ENCODE peak calls at places on chromosome 6, in five cellular contexts. One of them, this sample, is unnamed.

GRCh38 chr6:6875818-6876470 is 231.8 kb upstream of the RREB1 start:
- DNase-seq in GM13977: no peak
- DNase-seq in GM03348: peak; percentile 88
- DNase-seq in IMR-90: peak; percentile 80
- DNase-seq in stimulated activated CD4-positive, alpha-beta T cell treated with anti-CD3 and anti-CD28 coated beads, Interleukin-12 subunit alpha, Interleukin-12 subunit beta, amount 100 ng/mL, for 4 hours: no peak
- DNase-seq in this sample: peak; percentile 88

GRCh38 chr6:15301179-15302006 is 55.5 kb downstream of the JARID2 start:
- DNase-seq in GM13977: peak; percentile 63
- DNase-seq in GM03348: no peak
- DNase-seq in IMR-90: no peak
- DNase-seq in stimulated activated CD4-positive, alpha-beta T cell treated with anti-CD3 and anti-CD28 coated beads, Interleukin-12 subunit alpha, Interleukin-12 subunit beta, amount 100 ng/mL, for 4 hours: no peak
- DNase-seq in this sample: peak; percentile 22

GRCh38 chr6:35049346-35049745 is 91.8 kb downstream of the TCP11 start:
- DNase-seq in GM13977: no peak
- DNase-seq in GM03348: no peak
- DNase-seq in IMR-90: no peak
- DNase-seq in stimulated activated CD4-positive, alpha-beta T cell treated with anti-CD3 and anti-CD28 coated beads, Interleukin-12 subunit alpha, Interleukin-12 subunit beta, amount 100 ng/mL, for 4 hours: no peak
- DNase-seq in this sample: no peak

GRCh38 chr6:157184202-157185015 is 138.9 kb downstream of the TMEM242 start:
- DNase-seq in GM13977: peak; percentile 40
- DNase-seq in GM03348: peak; percentile 92
- DNase-seq in IMR-90: peak; percentile 56
- DNase-seq in stimulated activated CD4-positive, alpha-beta T cell treated with anti-CD3 and anti-CD28 coated beads, Interleukin-12 subunit alpha, Interleukin-12 subunit beta, amount 100 ng/mL, for 4 hours: peak; percentile 51
- DNase-seq in this sample: peak; percentile 46

GRCh38 chr6:24205020-24205492 is 79.0 kb downstream of the NRSN1 start:
- DNase-seq in GM13977: peak; percentile 10
- DNase-seq in GM03348: peak; percentile 41
- DNase-seq in IMR-90: peak; percentile 38
- DNase-seq in stimulated activated CD4-positive, alpha-beta T cell treated with anti-CD3 and anti-CD28 coated beads, Interleukin-12 subunit alpha, Interleukin-12 subunit beta, amount 100 ng/mL, for 4 hours: no peak
- DNase-seq in this sample: peak; percentile 5

GRCh38 chr6:24146871-24147270 is 20.9 kb downstream of the NRSN1 start:
- DNase-seq in GM13977: no peak
- DNase-seq in GM03348: no peak
- DNase-seq in IMR-90: no peak
- DNase-seq in stimulated activated CD4-positive, alpha-beta T cell treated with anti-CD3 and anti-CD28 coated beads, Interleukin-12 subunit alpha, Interleukin-12 subunit beta, amount 100 ng/mL, for 4 hours: no peak
- DNase-seq in this sample: no peak

GRCh38 chr6:10322991-10323390 is 91.9 kb downstream of the TFAP2A start:
- DNase-seq in GM13977: no peak
- DNase-seq in GM03348: no peak
- DNase-seq in IMR-90: no peak
- DNase-seq in stimulated activated CD4-positive, alpha-beta T cell treated with anti-CD3 and anti-CD28 coated beads, Interleukin-12 subunit alpha, Interleukin-12 subunit beta, amount 100 ng/mL, for 4 hours: no peak
- DNase-seq in this sample: peak; percentile 36

GRCh38 chr6:157550114-157550989 is 169.4 kb downstream of the ZDHHC14 start:
- DNase-seq in GM13977: no peak
- DNase-seq in GM03348: no peak
- DNase-seq in IMR-90: no peak
- DNase-seq in stimulated activated CD4-positive, alpha-beta T cell treated with anti-CD3 and anti-CD28 coated beads, Interleukin-12 subunit alpha, Interleukin-12 subunit beta, amount 100 ng/mL, for 4 hours: no peak
- DNase-seq in this sample: no peak

GRCh38 chr6:141398954-141399353 is 733.8 kb upstream of the GJE1 start:
- DNase-seq in GM13977: no peak
- DNase-seq in GM03348: peak; percentile 6
- DNase-seq in IMR-90: no peak
- DNase-seq in stimulated activated CD4-positive, alpha-beta T cell treated with anti-CD3 and anti-CD28 coated beads, Interleukin-12 subunit alpha, Interleukin-12 subunit beta, amount 100 ng/mL, for 4 hours: no peak
- DNase-seq in this sample: no peak

GRCh38 chr6:29071831-29072723 is 15.0 kb downstream of the OR2B3 start:
- DNase-seq in GM13977: peak; percentile 24
- DNase-seq in GM03348: peak; percentile 8
- DNase-seq in IMR-90: no peak
- DNase-seq in stimulated activated CD4-positive, alpha-beta T cell treated with anti-CD3 and anti-CD28 coated beads, Interleukin-12 subunit alpha, Interleukin-12 subunit beta, amount 100 ng/mL, for 4 hours: no peak
- DNase-seq in this sample: peak; percentile 0

GRCh38 chr6:35596448-35597442 is 84.0 kb upstream of the TULP1 start:
- DNase-seq in GM13977: no peak
- DNase-seq in GM03348: peak; percentile 37
- DNase-seq in IMR-90: peak; percentile 85
- DNase-seq in stimulated activated CD4-positive, alpha-beta T cell treated with anti-CD3 and anti-CD28 coated beads, Interleukin-12 subunit alpha, Interleukin-12 subunit beta, amount 100 ng/mL, for 4 hours: no peak
- DNase-seq in this sample: peak; percentile 75

GRCh38 chr6:35804996-35805736 is at the start of gene LHFPL5:
- DNase-seq in GM13977: peak; percentile 85
- DNase-seq in GM03348: peak; percentile 84
- DNase-seq in IMR-90: no peak
- DNase-seq in stimulated activated CD4-positive, alpha-beta T cell treated with anti-CD3 and anti-CD28 coated beads, Interleukin-12 subunit alpha, Interleukin-12 subunit beta, amount 100 ng/mL, for 4 hours: peak; percentile 46
- DNase-seq in this sample: no peak

GRCh38 chr6:136923116-136923953 is 1.2 kb downstream of the SLC35D3 start:
- DNase-seq in GM13977: peak; percentile 29
- DNase-seq in GM03348: peak; percentile 10
- DNase-seq in IMR-90: no peak
- DNase-seq in stimulated activated CD4-positive, alpha-beta T cell treated with anti-CD3 and anti-CD28 coated beads, Interleukin-12 subunit alpha, Interleukin-12 subunit beta, amount 100 ng/mL, for 4 hours: peak; percentile 16
- DNase-seq in this sample: no peak

GRCh38 chr6:161079566-161080262 is 88.1 kb downstream of the MAP3K4 start:
- DNase-seq in GM13977: no peak
- DNase-seq in GM03348: peak; percentile 74
- DNase-seq in IMR-90: peak; percentile 88
- DNase-seq in stimulated activated CD4-positive, alpha-beta T cell treated with anti-CD3 and anti-CD28 coated beads, Interleukin-12 subunit alpha, Interleukin-12 subunit beta, amount 100 ng/mL, for 4 hours: peak; percentile 40
- DNase-seq in this sample: peak; percentile 58

GRCh38 chr6:143545976-143546547 is 34.5 kb upstream of the FUCA2 start:
- DNase-seq in GM13977: no peak
- DNase-seq in GM03348: peak; percentile 33
- DNase-seq in IMR-90: peak; percentile 59
- DNase-seq in stimulated activated CD4-positive, alpha-beta T cell treated with anti-CD3 and anti-CD28 coated beads, Interleukin-12 subunit alpha, Interleukin-12 subunit beta, amount 100 ng/mL, for 4 hours: no peak
- DNase-seq in this sample: peak; percentile 39

GRCh38 chr6:144478487-144478886 is 193.4 kb downstream of the UTRN start:
- DNase-seq in GM13977: no peak
- DNase-seq in GM03348: peak; percentile 25
- DNase-seq in IMR-90: no peak
- DNase-seq in stimulated activated CD4-positive, alpha-beta T cell treated with anti-CD3 and anti-CD28 coated beads, Interleukin-12 subunit alpha, Interleukin-12 subunit beta, amount 100 ng/mL, for 4 hours: no peak
- DNase-seq in this sample: no peak

GRCh38 chr6:38833320-38833719 is 118.2 kb downstream of the DNAH8 start:
- DNase-seq in GM13977: no peak
- DNase-seq in GM03348: no peak
- DNase-seq in IMR-90: no peak
- DNase-seq in stimulated activated CD4-positive, alpha-beta T cell treated with anti-CD3 and anti-CD28 coated beads, Interleukin-12 subunit alpha, Interleukin-12 subunit beta, amount 100 ng/mL, for 4 hours: no peak
- DNase-seq in this sample: no peak

GRCh38 chr6:39330476-39330875 is 8.0 kb upstream of the KCNK16 start:
- DNase-seq in GM13977: no peak
- DNase-seq in GM03348: no peak
- DNase-seq in IMR-90: no peak
- DNase-seq in stimulated activated CD4-positive, alpha-beta T cell treated with anti-CD3 and anti-CD28 coated beads, Interleukin-12 subunit alpha, Interleukin-12 subunit beta, amount 100 ng/mL, for 4 hours: no peak
- DNase-seq in this sample: no peak

GRCh38 chr6:57262491-57262890 is 40.4 kb upstream of the RAB23 start:
- DNase-seq in GM13977: no peak
- DNase-seq in GM03348: peak; percentile 34
- DNase-seq in IMR-90: no peak
- DNase-seq in stimulated activated CD4-positive, alpha-beta T cell treated with anti-CD3 and anti-CD28 coated beads, Interleukin-12 subunit alpha, Interleukin-12 subunit beta, amount 100 ng/mL, for 4 hours: no peak
- DNase-seq in this sample: peak; percentile 43

GRCh38 chr6:127592964-127593363 is 16.0 kb downstream of the C6orf58 start:
- DNase-seq in GM13977: no peak
- DNase-seq in GM03348: no peak
- DNase-seq in IMR-90: no peak
- DNase-seq in stimulated activated CD4-positive, alpha-beta T cell treated with anti-CD3 and anti-CD28 coated beads, Interleukin-12 subunit alpha, Interleukin-12 subunit beta, amount 100 ng/mL, for 4 hours: no peak
- DNase-seq in this sample: no peak

GRCh38 chr6:83884523-83884922 is 25.0 kb downstream of the CYB5R4 start:
- DNase-seq in GM13977: peak; percentile 43
- DNase-seq in GM03348: peak; percentile 52
- DNase-seq in IMR-90: peak; percentile 58
- DNase-seq in stimulated activated CD4-positive, alpha-beta T cell treated with anti-CD3 and anti-CD28 coated beads, Interleukin-12 subunit alpha, Interleukin-12 subunit beta, amount 100 ng/mL, for 4 hours: no peak
- DNase-seq in this sample: peak; percentile 53

GRCh38 chr6:111843347-111844147 is 29.7 kb downstream of the FYN start:
- DNase-seq in GM13977: no peak
- DNase-seq in GM03348: no peak
- DNase-seq in IMR-90: no peak
- DNase-seq in stimulated activated CD4-positive, alpha-beta T cell treated with anti-CD3 and anti-CD28 coated beads, Interleukin-12 subunit alpha, Interleukin-12 subunit beta, amount 100 ng/mL, for 4 hours: no peak
- DNase-seq in this sample: no peak

GRCh38 chr6:21747441-21747840 is 153.9 kb downstream of the SOX4 start:
- DNase-seq in GM13977: no peak
- DNase-seq in GM03348: no peak
- DNase-seq in IMR-90: no peak
- DNase-seq in stimulated activated CD4-positive, alpha-beta T cell treated with anti-CD3 and anti-CD28 coated beads, Interleukin-12 subunit alpha, Interleukin-12 subunit beta, amount 100 ng/mL, for 4 hours: no peak
- DNase-seq in this sample: no peak

GRCh38 chr6:89932245-89932802 is 38.1 kb downstream of the GJA10 start:
- DNase-seq in GM13977: no peak
- DNase-seq in GM03348: no peak
- DNase-seq in IMR-90: no peak
- DNase-seq in stimulated activated CD4-positive, alpha-beta T cell treated with anti-CD3 and anti-CD28 coated beads, Interleukin-12 subunit alpha, Interleukin-12 subunit beta, amount 100 ng/mL, for 4 hours: no peak
- DNase-seq in this sample: no peak

GRCh38 chr6:44825284-44825683 is 437.8 kb downstream of the CDC5L start:
- DNase-seq in GM13977: no peak
- DNase-seq in GM03348: no peak
- DNase-seq in IMR-90: no peak
- DNase-seq in stimulated activated CD4-positive, alpha-beta T cell treated with anti-CD3 and anti-CD28 coated beads, Interleukin-12 subunit alpha, Interleukin-12 subunit beta, amount 100 ng/mL, for 4 hours: no peak
- DNase-seq in this sample: no peak

GRCh38 chr6:38955876-38956275 is 92.7 kb upstream of the GLP1R start:
- DNase-seq in GM13977: no peak
- DNase-seq in GM03348: no peak
- DNase-seq in IMR-90: no peak
- DNase-seq in stimulated activated CD4-positive, alpha-beta T cell treated with anti-CD3 and anti-CD28 coated beads, Interleukin-12 subunit alpha, Interleukin-12 subunit beta, amount 100 ng/mL, for 4 hours: no peak
- DNase-seq in this sample: no peak

GRCh38 chr6:30555428-30556005 is 772 bp downstream of the GNL1 start:
- DNase-seq in GM13977: no peak
- DNase-seq in GM03348: peak; percentile 65
- DNase-seq in IMR-90: peak; percentile 23
- DNase-seq in stimulated activated CD4-positive, alpha-beta T cell treated with anti-CD3 and anti-CD28 coated beads, Interleukin-12 subunit alpha, Interleukin-12 subunit beta, amount 100 ng/mL, for 4 hours: no peak
- DNase-seq in this sample: peak; percentile 9

GRCh38 chr6:34562861-34563512 is 6.9 kb upstream of the SPDEF start:
- DNase-seq in GM13977: no peak
- DNase-seq in GM03348: no peak
- DNase-seq in IMR-90: no peak
- DNase-seq in stimulated activated CD4-positive, alpha-beta T cell treated with anti-CD3 and anti-CD28 coated beads, Interleukin-12 subunit alpha, Interleukin-12 subunit beta, amount 100 ng/mL, for 4 hours: no peak
- DNase-seq in this sample: no peak

GRCh38 chr6:23145801-23146200 is 576.4 kb downstream of the HDGFL1 start:
- DNase-seq in GM13977: no peak
- DNase-seq in GM03348: peak; percentile 18
- DNase-seq in IMR-90: peak; percentile 11
- DNase-seq in stimulated activated CD4-positive, alpha-beta T cell treated with anti-CD3 and anti-CD28 coated beads, Interleukin-12 subunit alpha, Interleukin-12 subunit beta, amount 100 ng/mL, for 4 hours: no peak
- DNase-seq in this sample: no peak

GRCh38 chr6:118675225-118675624 is 23.8 kb upstream of the CEP85L start:
- DNase-seq in GM13977: no peak
- DNase-seq in GM03348: no peak
- DNase-seq in IMR-90: no peak
- DNase-seq in stimulated activated CD4-positive, alpha-beta T cell treated with anti-CD3 and anti-CD28 coated beads, Interleukin-12 subunit alpha, Interleukin-12 subunit beta, amount 100 ng/mL, for 4 hours: no peak
- DNase-seq in this sample: no peak

GRCh38 chr6:7241709-7242645 is 71.0 kb downstream of the SSR1 start:
- DNase-seq in GM13977: no peak
- DNase-seq in GM03348: no peak
- DNase-seq in IMR-90: peak; percentile 48
- DNase-seq in stimulated activated CD4-positive, alpha-beta T cell treated with anti-CD3 and anti-CD28 coated beads, Interleukin-12 subunit alpha, Interleukin-12 subunit beta, amount 100 ng/mL, for 4 hours: no peak
- DNase-seq in this sample: no peak

GRCh38 chr6:95286874-95287273 is 290.5 kb upstream of the MANEA start:
- DNase-seq in GM13977: no peak
- DNase-seq in GM03348: no peak
- DNase-seq in IMR-90: no peak
- DNase-seq in stimulated activated CD4-positive, alpha-beta T cell treated with anti-CD3 and anti-CD28 coated beads, Interleukin-12 subunit alpha, Interleukin-12 subunit beta, amount 100 ng/mL, for 4 hours: no peak
- DNase-seq in this sample: no peak

GRCh38 chr6:47116616-47117015 is 74.5 kb upstream of the ADGRF1 start:
- DNase-seq in GM13977: no peak
- DNase-seq in GM03348: no peak
- DNase-seq in IMR-90: no peak
- DNase-seq in stimulated activated CD4-positive, alpha-beta T cell treated with anti-CD3 and anti-CD28 coated beads, Interleukin-12 subunit alpha, Interleukin-12 subunit beta, amount 100 ng/mL, for 4 hours: no peak
- DNase-seq in this sample: no peak

GRCh38 chr6:44804546-44804945 is 417.0 kb downstream of the CDC5L start:
- DNase-seq in GM13977: no peak
- DNase-seq in GM03348: no peak
- DNase-seq in IMR-90: no peak
- DNase-seq in stimulated activated CD4-positive, alpha-beta T cell treated with anti-CD3 and anti-CD28 coated beads, Interleukin-12 subunit alpha, Interleukin-12 subunit beta, amount 100 ng/mL, for 4 hours: no peak
- DNase-seq in this sample: no peak

GRCh38 chr6:138593100-138593877 is 94.0 kb upstream of the NHSL1 start:
- DNase-seq in GM13977: peak; percentile 46
- DNase-seq in GM03348: peak; percentile 84
- DNase-seq in IMR-90: peak; percentile 99
- DNase-seq in stimulated activated CD4-positive, alpha-beta T cell treated with anti-CD3 and anti-CD28 coated beads, Interleukin-12 subunit alpha, Interleukin-12 subunit beta, amount 100 ng/mL, for 4 hours: peak; percentile 17
- DNase-seq in this sample: peak; percentile 98

GRCh38 chr6:132961610-132962009 is 147.2 kb downstream of the RPS12 start:
- DNase-seq in GM13977: no peak
- DNase-seq in GM03348: no peak
- DNase-seq in IMR-90: no peak
- DNase-seq in stimulated activated CD4-positive, alpha-beta T cell treated with anti-CD3 and anti-CD28 coated beads, Interleukin-12 subunit alpha, Interleukin-12 subunit beta, amount 100 ng/mL, for 4 hours: no peak
- DNase-seq in this sample: no peak

GRCh38 chr6:150485559-150486517 is 113.8 kb upstream of the PLEKHG1 start:
- DNase-seq in GM13977: no peak
- DNase-seq in GM03348: no peak
- DNase-seq in IMR-90: no peak
- DNase-seq in stimulated activated CD4-positive, alpha-beta T cell treated with anti-CD3 and anti-CD28 coated beads, Interleukin-12 subunit alpha, Interleukin-12 subunit beta, amount 100 ng/mL, for 4 hours: no peak
- DNase-seq in this sample: no peak

GRCh38 chr6:112841553-112842337 is 494.6 kb downstream of the RFPL4B start:
- DNase-seq in GM13977: peak; percentile 4
- DNase-seq in GM03348: no peak
- DNase-seq in IMR-90: no peak
- DNase-seq in stimulated activated CD4-positive, alpha-beta T cell treated with anti-CD3 and anti-CD28 coated beads, Interleukin-12 subunit alpha, Interleukin-12 subunit beta, amount 100 ng/mL, for 4 hours: no peak
- DNase-seq in this sample: no peak

This sample was measured in HFFc6.